ENCODE peak calls at places on chromosomes 12 and 14, in four cellular contexts. R, B, V and K are unnamed samples.

GRCh38 chr12:122336015-122336946 is 70.0 kb upstream of the VPS33A start:
- DNase-seq in B (peak; percentile 55), R (no peak), V (no peak), K (no peak)

GRCh38 chr14:100486025-100486828 is 101.0 kb downstream of the BEGAIN start:
- DNase-seq in R (peak; percentile 55), V (peak; percentile 11), B (peak; percentile 90), K (peak; percentile 90)

GRCh38 chr14:96626916-96627315 is 124.7 kb downstream of the PAPOLA start:
- DNase-seq in B (no peak), V (no peak), R (peak; percentile 4), K (no peak)

GRCh38 chr14:61417890-61418455 is 96.6 kb downstream of the PRKCH start:
- DNase-seq in B (no peak), R (no peak), V (no peak), K (no peak)

GRCh38 chr12:76037130-76038105 is 5.8 kb upstream of the PHLDA1 start:
- DNase-seq in B (peak; percentile 64), R (peak; percentile 45), V (no peak), K (peak; percentile 76)

GRCh38 chr12:101038289-101038871 is 171.7 kb downstream of the SLC5A8 start:
- DNase-seq in B (no peak), R (no peak), V (no peak), K (no peak)

GRCh38 chr14:99758121-99758871 is 34.9 kb upstream of the EML1 start:
- DNase-seq in R (peak; percentile 48), V (no peak), B (peak; percentile 87), K (peak; percentile 98)

GRCh38 chr12:12239127-12239526 is 27.7 kb downstream of the LRP6 start:
- DNase-seq in B (no peak), V (no peak), R (no peak), K (no peak)

GRCh38 chr12:15196678-15197267 is 24.4 kb downstream of the RERG start:
- DNase-seq in V (no peak), R (no peak), B (no peak), K (no peak)

GRCh38 chr12:66438601-66439000 is 136.3 kb downstream of the HELB start:
- DNase-seq in B (no peak), R (no peak), V (no peak), K (peak; percentile 43)

GRCh38 chr14:69490219-69490918 is 5.8 kb downstream of the PLEKHD1 start:
- DNase-seq in B (no peak), V (no peak), R (no peak), K (no peak)

GRCh38 chr12:56634837-56635538 is 4.9 kb upstream of the BAZ2A start:
- DNase-seq in V (peak; percentile 77), B (peak; percentile 84), R (peak; percentile 82), K (peak; percentile 87)

GRCh38 chr12:67764946-67765619 is 116.5 kb downstream of the DYRK2 start:
- DNase-seq in V (no peak), B (peak; percentile 45), R (no peak), K (no peak)

GRCh38 chr12:14260011-14260993 is 105.2 kb upstream of the ATF7IP start:
- DNase-seq in V (no peak), R (peak; percentile 93), B (peak; percentile 88), K (peak; percentile 93)

GRCh38 chr12:130831876-130832405 is 7.1 kb downstream of the STX2 start:
- DNase-seq in B (no peak), V (no peak), R (no peak), K (no peak)

GRCh38 chr14:55936691-55937090 is 181.5 kb upstream of the PELI2 start:
- DNase-seq in R (no peak), B (no peak), V (no peak), K (no peak)

GRCh38 chr14:33675415-33676130 is 275.3 kb downstream of the EGLN3 start:
- DNase-seq in V (no peak), R (no peak), B (no peak), K (no peak)

GRCh38 chr14:62428429-62429203 is 616.6 kb downstream of the KCNH5 start:
- DNase-seq in R (no peak), V (no peak), B (no peak), K (no peak)

GRCh38 chr12:63070709-63071108 is 80.3 kb downstream of the AVPR1A start:
- DNase-seq in V (no peak), R (no peak), B (no peak), K (peak; percentile 10)

GRCh38 chr12:124506145-124506831 is 61.1 kb downstream of the NCOR2 start:
- DNase-seq in R (peak; percentile 87), V (no peak), B (peak; percentile 58), K (no peak)

GRCh38 chr14:105384605-105385321 is 13.6 kb upstream of the TEX22 start:
- DNase-seq in R (peak; percentile 16), B (no peak), V (no peak), K (no peak)

GRCh38 chr14:90758959-90759358 is 57.3 kb downstream of the TTC7B start:
- DNase-seq in B (peak; percentile 68), V (no peak), R (peak; percentile 65), K (no peak)

GRCh38 chr12:101877816-101878811 is 734 bp downstream of the DRAM1 start:
- DNase-seq in V (no peak), R (peak; percentile 47), B (peak; percentile 36), K (no peak)

GRCh38 chr14:27056586-27056985 is 458.8 kb upstream of the NOVA1 start:
- DNase-seq in V (no peak), R (no peak), B (no peak), K (no peak)